ENCODE peak calls at places on chromosomes 5 and 9, in eight cellular contexts. Q is PC-3, L is cardiac muscle cell, X is ovary, B is transverse colon, E is K562, G is uterus, Y is left lung. H is an unnamed sample.

GRCh38 chr9:12719431-12719830 is 26.2 kb downstream of the TYRP1 start:
- DNase-seq in Y (no peak), B (no peak), G (no peak), L (peak; percentile 26), Q (peak; percentile 45), X (no peak), E (no peak), H (no peak)

GRCh38 chr5:179343902-179344300 is 1.4 kb downstream of the ADAMTS2 start:
- DNase-seq in B (peak; percentile 21), Y (peak; percentile 84), Q (no peak), G (no peak), L (peak; percentile 74), E (no peak), X (peak; percentile 52), H (no peak)

GRCh38 chr5:170651902-170652301 is 131.6 kb upstream of the GABRP start:
- DNase-seq in G (no peak), L (no peak), B (no peak), X (no peak), E (no peak), Q (no peak), Y (no peak), H (no peak)

GRCh38 chr5:41368158-41368557 is 142.2 kb downstream of the PLCXD3 start:
- DNase-seq in L (no peak), Q (peak; percentile 34), E (no peak), Y (no peak), X (no peak), G (no peak), B (no peak), H (no peak)

GRCh38 chr5:126263567-126264173 is 159.5 kb upstream of the GRAMD2B start:
- DNase-seq in B (no peak), G (no peak), L (peak; percentile 59), Y (peak; percentile 30), X (no peak), Q (no peak), E (no peak), H (no peak)

GRCh38 chr9:114390952-114391351 is 3.2 kb upstream of the AKNA start:
- DNase-seq in G (no peak), B (no peak), E (no peak), X (no peak), Q (no peak), L (no peak), Y (no peak), H (no peak)

GRCh38 chr5:120199559-120199958 is 264.5 kb upstream of the PRR16 start:
- DNase-seq in Q (no peak), L (no peak), G (no peak), E (no peak), X (no peak), Y (no peak), B (no peak), H (no peak)

GRCh38 chr9:90801175-90801506 is 478 bp upstream of the SYK start:
- DNase-seq in L (no peak), E (no peak), X (no peak), Q (no peak), B (no peak), G (no peak), Y (no peak), H (no peak)

DNA sequence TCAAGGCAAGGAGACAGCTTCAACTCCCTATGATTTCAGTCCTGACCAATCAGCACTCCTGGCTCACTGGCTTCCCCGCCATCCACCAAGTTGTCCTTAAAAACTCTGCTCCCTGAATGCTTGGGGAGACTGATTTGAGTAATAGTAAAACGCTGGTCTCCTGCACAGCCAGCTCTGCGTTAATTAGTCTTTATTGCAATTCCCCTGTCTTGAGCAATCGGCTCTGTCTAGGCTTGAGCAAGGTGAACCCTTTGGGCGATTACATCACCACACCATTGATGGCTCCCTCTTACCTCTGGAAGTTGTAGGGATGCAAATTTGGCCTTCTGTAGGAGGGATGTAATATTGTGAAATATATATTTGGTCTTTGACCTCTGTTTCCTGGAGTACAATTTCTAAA is 2.9 kb upstream of the SLC23A1 start:
- DNase-seq in Y (no peak), Q (no peak), X (no peak), G (no peak), B (no peak), E (no peak), L (no peak), H (no peak)
- H3K27ac ChIP-seq in Y (peak overlapping the region; percentile 67), Q (no peak overlapping the region), X (no peak overlapping the region), G (no peak overlapping the region), B (no peak overlapping the region), E (no peak overlapping the region), L (no peak overlapping the region), H (peak overlapping the region; percentile 80)

GRCh38 chr5:102797485-102797884 is 42.4 kb downstream of the PAM start:
- DNase-seq in E (no peak), G (no peak), L (no peak), Y (no peak), X (no peak), B (no peak), Q (no peak), H (no peak)

GRCh38 chr5:102799017-102799416 is 43.9 kb downstream of the PAM start:
- DNase-seq in E (no peak), L (peak; percentile 36), Y (no peak), B (no peak), X (no peak), Q (no peak), G (no peak), H (no peak)

GRCh38 chr5:102796014-102796413 is 40.9 kb downstream of the PAM start:
- DNase-seq in L (no peak), E (no peak), B (no peak), G (no peak), Y (no peak), Q (no peak), X (no peak), H (no peak)

GRCh38 chr5:102796481-102796880 is 41.4 kb downstream of the PAM start:
- DNase-seq in Y (no peak), G (no peak), X (no peak), B (no peak), L (no peak), Q (no peak), E (no peak), H (no peak)

GRCh38 chr5:102798103-102798502 is 43.0 kb downstream of the PAM start:
- DNase-seq in L (no peak), E (no peak), G (no peak), Q (no peak), X (no peak), Y (no peak), B (no peak), H (no peak)
- H3K27ac ChIP-seq in L (no peak overlapping the region), E (no peak overlapping the region), G (no peak overlapping the region), Q (no peak overlapping the region), X (no peak overlapping the region), Y (no peak overlapping the region), B (no peak overlapping the region), H (peak overlapping the region; percentile 65)

GRCh38 chr5:39076757-39077475 is 2.7 kb upstream of the RICTOR start:
- DNase-seq in B (no peak), X (no peak), Q (peak; percentile 89), Y (no peak), L (no peak), E (no peak), G (no peak), H (no peak)
- H3K27ac ChIP-seq in B (peak overlapping the region; percentile 26), X (no peak overlapping the region), Q (peak overlapping the region; percentile 66), Y (peak overlapping the region; percentile 78), L (no peak overlapping the region), E (peak overlapping the region; percentile 96), G (peak overlapping the region; percentile 99), H (peak overlapping the region; percentile 99)

GRCh38 chr5:157860898-157861894 is 2.3 kb upstream of the CLINT1 start:
- DNase-seq in Q (no peak), Y (no peak), E (no peak), X (no peak), B (peak; percentile 61), L (no peak), G (no peak), H (no peak)
- H3K27ac ChIP-seq in Q (no peak overlapping the region), Y (no peak overlapping the region), E (no peak overlapping the region), X (no peak overlapping the region), B (peak overlapping the region; percentile 63), L (no peak overlapping the region), G (no peak overlapping the region), H (no peak overlapping the region)